ENCODE peak calls at places on chromosome 1, in ten cellular contexts. One of them, this sample, is unnamed.
A peak's percentile ranks its signal among the peaks of the same experiment; 100 is the strongest.

GRCh38 chr1:52127181-52128175 is 14.4 kb upstream of the ZFYVE9 start:
- DNase-seq in AG09309: no peak
- DNase-seq in H9: no peak
- DNase-seq in GM20000: peak; percentile 26
- DNase-seq in GM12878: no peak
- DNase-seq in GM13977: peak; percentile 28
- DNase-seq in WTC11: no peak
- DNase-seq in thoracic aorta: no peak
- DNase-seq in left ventricle myocardium inferior: no peak
- DNase-seq in uterus: no peak
- DNase-seq in this sample: no peak

GRCh38 chr1:44020464-44020863 is 10.8 kb downstream of the SLC6A9 start:
- DNase-seq in AG09309: no peak
- DNase-seq in H9: no peak
- DNase-seq in thoracic aorta: no peak
- DNase-seq in GM20000: no peak
- DNase-seq in uterus: no peak
- DNase-seq in GM12878: no peak
- DNase-seq in GM13977: no peak
- DNase-seq in left ventricle myocardium inferior: no peak
- DNase-seq in WTC11: no peak
- DNase-seq in this sample: no peak

GRCh38 chr1:41537788-41538351 is 53.4 kb upstream of the EDN2 start:
- DNase-seq in left ventricle myocardium inferior: peak; percentile 80
- DNase-seq in uterus: peak; percentile 63
- DNase-seq in thoracic aorta: peak; percentile 30
- DNase-seq in WTC11: no peak
- DNase-seq in GM13977: no peak
- DNase-seq in GM12878: no peak
- DNase-seq in H9: no peak
- DNase-seq in AG09309: peak; percentile 76
- DNase-seq in GM20000: no peak
- DNase-seq in this sample: peak; percentile 89

GRCh38 chr1:228794173-228794572 is 58.9 kb downstream of the RHOU start:
- DNase-seq in AG09309: no peak
- DNase-seq in GM13977: no peak
- DNase-seq in H9: no peak
- DNase-seq in left ventricle myocardium inferior: no peak
- DNase-seq in GM12878: peak; percentile 40
- DNase-seq in uterus: no peak
- DNase-seq in thoracic aorta: no peak
- DNase-seq in GM20000: no peak
- DNase-seq in WTC11: no peak
- DNase-seq in this sample: no peak

GRCh38 chr1:25820247-25821111 is 725 bp downstream of the MTFR1L start:
- DNase-seq in thoracic aorta: no peak
- DNase-seq in WTC11: peak; percentile 47
- DNase-seq in GM12878: peak; percentile 50
- DNase-seq in H9: peak; percentile 71
- DNase-seq in GM20000: peak; percentile 89
- DNase-seq in uterus: no peak
- DNase-seq in GM13977: peak; percentile 88
- DNase-seq in left ventricle myocardium inferior: peak; percentile 38
- DNase-seq in AG09309: no peak
- DNase-seq in this sample: peak; percentile 61

GRCh38 chr1:96059736-96060135 is 661.8 kb upstream of the PTBP2 start:
- DNase-seq in H9: no peak
- DNase-seq in WTC11: no peak
- DNase-seq in thoracic aorta: no peak
- DNase-seq in left ventricle myocardium inferior: no peak
- DNase-seq in GM12878: no peak
- DNase-seq in uterus: no peak
- DNase-seq in AG09309: no peak
- DNase-seq in GM13977: no peak
- DNase-seq in GM20000: no peak
- DNase-seq in this sample: no peak

GRCh38 chr1:237679687-237680086 is 211.0 kb downstream of the ZP4 start:
- DNase-seq in WTC11: no peak
- DNase-seq in AG09309: no peak
- DNase-seq in GM20000: no peak
- DNase-seq in uterus: no peak
- DNase-seq in H9: no peak
- DNase-seq in thoracic aorta: no peak
- DNase-seq in GM13977: no peak
- DNase-seq in GM12878: no peak
- DNase-seq in left ventricle myocardium inferior: no peak
- DNase-seq in this sample: no peak

GRCh38 chr1:150111670-150112069 is 38.0 kb upstream of the PLEKHO1 start:
- DNase-seq in left ventricle myocardium inferior: no peak
- DNase-seq in AG09309: no peak
- DNase-seq in thoracic aorta: no peak
- DNase-seq in GM12878: no peak
- DNase-seq in WTC11: no peak
- DNase-seq in GM20000: no peak
- DNase-seq in H9: no peak
- DNase-seq in GM13977: no peak
- DNase-seq in uterus: no peak
- DNase-seq in this sample: no peak

DNA sequence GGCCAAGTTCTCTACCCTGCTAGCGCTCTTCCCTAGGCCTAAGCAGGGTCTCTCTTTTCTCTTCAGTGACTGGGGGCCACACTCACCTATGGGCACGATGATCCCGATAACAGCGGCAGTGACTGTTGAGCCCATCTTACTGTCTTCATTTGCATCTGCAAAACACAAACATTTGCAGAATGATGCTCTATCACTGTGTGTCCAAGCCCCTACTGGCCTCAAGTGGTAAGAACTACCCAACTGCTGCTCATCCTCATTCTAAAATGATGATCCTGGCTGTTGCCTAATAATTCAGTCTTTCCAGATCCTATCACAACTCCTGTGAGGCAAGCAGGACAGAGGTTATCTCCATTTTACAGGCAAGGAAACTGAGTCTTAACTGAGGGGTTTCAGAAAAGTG is 16.7 kb upstream of the MAGOH start:
- DNase-seq in GM12878: no peak
- DNase-seq in GM20000: no peak
- DNase-seq in thoracic aorta: no peak
- DNase-seq in H9: no peak
- DNase-seq in AG09309: no peak
- DNase-seq in WTC11: no peak
- DNase-seq in uterus: no peak
- DNase-seq in GM13977: no peak
- DNase-seq in left ventricle myocardium inferior: no peak
- DNase-seq in this sample: no peak
- TF ChIP-seq CTCF in GM12878: no peak
- TF ChIP-seq CTCF in GM20000: no peak
- TF ChIP-seq CTCF in thoracic aorta: no peak
- TF ChIP-seq CTCF in H9: peak; percentile 38
- TF ChIP-seq CTCF in AG09309: peak; percentile 3
- TF ChIP-seq CTCF in WTC11: no peak
- TF ChIP-seq CTCF in uterus: no peak
- TF ChIP-seq CTCF in GM13977: no peak
- TF ChIP-seq CTCF in left ventricle myocardium inferior: no peak
- TF ChIP-seq CTCF in this sample: no peak

GRCh38 chr1:87816646-87817045 is 488.0 kb downstream of the LMO4 start:
- DNase-seq in WTC11: no peak
- DNase-seq in GM12878: no peak
- DNase-seq in GM13977: no peak
- DNase-seq in AG09309: no peak
- DNase-seq in H9: no peak
- DNase-seq in uterus: no peak
- DNase-seq in thoracic aorta: no peak
- DNase-seq in left ventricle myocardium inferior: no peak
- DNase-seq in GM20000: no peak
- DNase-seq in this sample: no peak

GRCh38 chr1:87820667-87821066 is 492.0 kb downstream of the LMO4 start:
- DNase-seq in left ventricle myocardium inferior: no peak
- DNase-seq in AG09309: no peak
- DNase-seq in GM12878: no peak
- DNase-seq in H9: no peak
- DNase-seq in GM13977: no peak
- DNase-seq in GM20000: no peak
- DNase-seq in thoracic aorta: no peak
- DNase-seq in uterus: no peak
- DNase-seq in WTC11: no peak
- DNase-seq in this sample: no peak
- TF ChIP-seq CTCF in left ventricle myocardium inferior: no peak
- TF ChIP-seq CTCF in AG09309: no peak
- TF ChIP-seq CTCF in GM12878: no peak
- TF ChIP-seq CTCF in H9: no peak
- TF ChIP-seq CTCF in GM13977: no peak
- TF ChIP-seq CTCF in GM20000: no peak
- TF ChIP-seq CTCF in thoracic aorta: no peak
- TF ChIP-seq CTCF in uterus: no peak
- TF ChIP-seq CTCF in WTC11: no peak
- TF ChIP-seq CTCF in this sample: no peak

GRCh38 chr1:27391511-27392095 is 819 bp upstream of the GPR3 start:
- DNase-seq in uterus: peak; percentile 71
- DNase-seq in AG09309: no peak
- DNase-seq in GM20000: peak; percentile 44
- DNase-seq in left ventricle myocardium inferior: peak; percentile 58
- DNase-seq in GM12878: no peak
- DNase-seq in thoracic aorta: no peak
- DNase-seq in GM13977: no peak
- DNase-seq in H9: peak; percentile 86
- DNase-seq in WTC11: peak; percentile 69
- DNase-seq in this sample: no peak

GRCh38 chr1:27394282-27394658 is 1.8 kb downstream of the GPR3 start:
- DNase-seq in thoracic aorta: no peak
- DNase-seq in GM20000: peak; percentile 11
- DNase-seq in GM13977: peak; percentile 12
- DNase-seq in left ventricle myocardium inferior: no peak
- DNase-seq in uterus: no peak
- DNase-seq in WTC11: no peak
- DNase-seq in H9: no peak
- DNase-seq in GM12878: no peak
- DNase-seq in AG09309: no peak
- DNase-seq in this sample: no peak

GRCh38 chr1:27393641-27394281 is 1.3 kb downstream of the GPR3 start:
- DNase-seq in GM13977: peak; percentile 7
- DNase-seq in thoracic aorta: no peak
- DNase-seq in H9: no peak
- DNase-seq in WTC11: no peak
- DNase-seq in left ventricle myocardium inferior: no peak
- DNase-seq in GM20000: peak; percentile 9
- DNase-seq in GM12878: no peak
- DNase-seq in AG09309: no peak
- DNase-seq in uterus: no peak
- DNase-seq in this sample: no peak

GRCh38 chr1:27392096-27392777 is at the start of gene GPR3:
- DNase-seq in GM13977: peak; percentile 98
- DNase-seq in thoracic aorta: peak; percentile 70
- DNase-seq in AG09309: peak; percentile 41
- DNase-seq in WTC11: peak; percentile 96
- DNase-seq in GM12878: no peak
- DNase-seq in left ventricle myocardium inferior: peak; percentile 93
- DNase-seq in uterus: peak; percentile 94
- DNase-seq in GM20000: peak; percentile 96
- DNase-seq in H9: peak; percentile 93
- DNase-seq in this sample: peak; percentile 77

DNA sequence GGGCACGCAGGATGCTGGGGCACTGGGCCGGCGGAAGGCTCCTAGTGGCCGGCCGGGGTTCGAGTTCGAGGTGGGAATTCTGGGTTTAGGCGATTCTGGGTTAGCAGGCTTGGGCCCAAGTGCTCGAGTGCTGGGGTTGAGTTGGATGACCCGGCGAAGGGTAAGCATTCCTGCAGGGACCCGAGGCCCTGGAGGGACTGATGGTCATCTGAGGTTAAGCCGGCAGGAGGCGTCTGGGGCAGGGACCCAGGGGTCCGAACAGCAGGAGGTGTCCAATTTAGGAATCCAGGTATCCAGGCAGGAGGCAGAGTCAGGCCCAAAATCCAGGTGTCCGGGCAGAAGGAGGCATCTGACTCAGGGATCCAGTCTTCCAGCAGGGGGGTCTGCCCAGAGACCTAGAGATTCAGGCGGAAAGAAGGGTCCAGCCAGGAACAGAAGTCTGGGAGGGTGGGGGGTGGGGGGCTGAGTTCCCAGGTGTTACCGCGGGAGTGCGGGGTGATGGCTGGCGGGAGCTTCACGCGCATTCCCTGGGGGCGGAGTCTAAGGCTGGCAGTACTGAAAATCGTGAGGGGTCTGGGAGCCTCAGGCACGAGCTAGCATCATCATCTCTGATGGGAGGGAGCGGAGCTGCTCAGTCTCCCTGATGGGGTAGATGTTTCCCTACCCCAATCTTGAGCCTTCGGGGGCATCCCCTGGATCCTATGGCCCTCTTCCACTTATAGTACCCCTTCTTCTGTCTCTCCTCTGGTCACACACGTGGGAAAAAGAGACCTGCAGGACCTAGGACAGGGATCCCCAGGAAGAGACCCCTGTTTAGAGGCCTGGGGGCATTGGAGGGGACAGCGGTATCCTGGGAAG is 585 bp downstream of the GPR3 start:
- DNase-seq in uterus: no peak
- DNase-seq in AG09309: no peak
- DNase-seq in GM13977: peak; percentile 32
- DNase-seq in GM20000: peak; percentile 40
- DNase-seq in GM12878: no peak
- DNase-seq in WTC11: no peak
- DNase-seq in left ventricle myocardium inferior: no peak
- DNase-seq in thoracic aorta: no peak
- DNase-seq in H9: peak; percentile 58
- DNase-seq in this sample: no peak
- TF ChIP-seq CTCF in uterus: no peak
- TF ChIP-seq CTCF in AG09309: peak; percentile 34
- TF ChIP-seq CTCF in GM13977: peak; percentile 29
- TF ChIP-seq CTCF in GM20000: no peak
- TF ChIP-seq CTCF in GM12878: peak; percentile 1
- TF ChIP-seq CTCF in WTC11: no peak
- TF ChIP-seq CTCF in left ventricle myocardium inferior: no peak
- TF ChIP-seq CTCF in thoracic aorta: peak; percentile 3
- TF ChIP-seq CTCF in H9: peak; percentile 39
- TF ChIP-seq CTCF in this sample: no peak

DNA sequence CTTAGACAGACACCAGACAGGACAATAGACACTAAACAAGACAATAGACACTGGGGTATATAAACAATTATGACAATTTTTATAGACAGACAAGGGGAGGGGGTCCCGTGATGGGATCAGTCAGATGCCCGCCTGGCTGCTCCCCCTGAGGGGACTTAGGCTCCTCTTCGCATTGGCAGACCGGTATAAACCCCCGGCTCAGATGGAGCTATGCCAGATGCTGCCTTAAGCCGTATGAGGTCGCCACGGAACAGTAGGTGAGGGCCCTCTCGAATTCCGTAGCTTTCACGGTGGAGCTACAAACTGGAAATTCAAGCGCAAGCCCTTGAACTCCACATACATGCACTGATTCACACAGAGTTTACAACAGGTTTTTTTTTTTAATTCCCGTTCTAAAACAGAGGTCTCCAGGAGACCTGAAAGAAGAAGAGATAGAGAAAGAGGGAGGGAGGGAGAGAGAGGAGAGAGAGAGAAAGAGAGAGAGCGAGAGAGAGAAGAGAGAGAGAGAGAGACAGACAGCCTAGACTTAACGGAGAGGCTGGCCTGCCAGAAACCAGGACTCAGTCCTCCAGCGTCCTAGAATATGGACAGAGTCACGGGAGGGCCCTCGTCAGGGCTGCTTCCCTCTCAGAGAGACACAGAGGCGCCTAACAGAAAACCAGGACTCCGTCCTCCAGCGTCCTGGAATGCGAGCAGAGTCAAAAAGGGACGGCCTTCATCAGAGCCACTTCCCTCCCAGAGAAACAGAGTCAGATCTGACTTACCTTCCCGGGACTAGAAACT is 24.4 kb upstream of the TMEM54 start:
- DNase-seq in GM20000: no peak
- DNase-seq in AG09309: no peak
- DNase-seq in GM12878: no peak
- DNase-seq in H9: peak; percentile 55
- DNase-seq in WTC11: peak; percentile 53
- DNase-seq in left ventricle myocardium inferior: no peak
- DNase-seq in uterus: no peak
- DNase-seq in thoracic aorta: no peak
- DNase-seq in GM13977: no peak
- DNase-seq in this sample: no peak
- TF ChIP-seq CTCF in GM20000: peak; percentile 4
- TF ChIP-seq CTCF in AG09309: no peak
- TF ChIP-seq CTCF in GM12878: peak; percentile 29
- TF ChIP-seq CTCF in H9: no peak
- TF ChIP-seq CTCF in WTC11: no peak
- TF ChIP-seq CTCF in left ventricle myocardium inferior: no peak
- TF ChIP-seq CTCF in uterus: no peak
- TF ChIP-seq CTCF in thoracic aorta: no peak
- TF ChIP-seq CTCF in GM13977: peak; percentile 28
- TF ChIP-seq CTCF in this sample: no peak